ENCODE peak calls at places on chromosomes 16 and 17, in six cellular contexts. One of them, this sample, is unnamed.

GRCh38 chr17:31431795-31432658 is 40.6 kb downstream of the RAB11FIP4 start:
- DNase-seq in HepG2: peak
- DNase-seq in A549: no peak
- DNase-seq in K562: no peak
- DNase-seq in SK-N-SH: no peak
- DNase-seq in H1: no peak
- DNase-seq in this sample: no peak

GRCh38 chr17:70968302-70968701 is 799.0 kb downstream of the KCNJ2 start:
- DNase-seq in HepG2: no peak
- DNase-seq in A549: no peak
- DNase-seq in K562: no peak
- DNase-seq in SK-N-SH: no peak
- DNase-seq in H1: no peak
- DNase-seq in this sample: no peak

GRCh38 chr16:65226077-65226476 is 104.2 kb upstream of the CDH11 start:
- DNase-seq in HepG2: no peak
- DNase-seq in A549: no peak
- DNase-seq in K562: no peak
- DNase-seq in SK-N-SH: no peak
- DNase-seq in H1: no peak
- DNase-seq in this sample: no peak

GRCh38 chr17:1197781-1198490 is 18.2 kb upstream of the ABR start:
- DNase-seq in HepG2: no peak
- DNase-seq in A549: no peak
- DNase-seq in K562: no peak
- DNase-seq in SK-N-SH: no peak
- DNase-seq in H1: no peak
- DNase-seq in this sample: peak

GRCh38 chr16:48235058-48235555 is 9.0 kb upstream of the LONP2 start:
- DNase-seq in HepG2: no peak
- DNase-seq in A549: no peak
- DNase-seq in K562: no peak
- DNase-seq in SK-N-SH: no peak
- DNase-seq in H1: no peak
- DNase-seq in this sample: no peak

GRCh38 chr17:35725917-35726608 is 5.4 kb upstream of the RASL10B start:
- DNase-seq in HepG2: no peak
- DNase-seq in A549: no peak
- DNase-seq in K562: no peak
- DNase-seq in SK-N-SH: no peak
- DNase-seq in H1: no peak
- DNase-seq in this sample: no peak

GRCh38 chr17:17147821-17148220 is 58.3 kb downstream of the PLD6 start:
- DNase-seq in HepG2: no peak
- DNase-seq in A549: no peak
- DNase-seq in K562: no peak
- DNase-seq in SK-N-SH: no peak
- DNase-seq in H1: no peak
- DNase-seq in this sample: no peak

GRCh38 chr16:50281391-50282009 is 15.1 kb downstream of the ADCY7 start:
- DNase-seq in HepG2: no peak
- DNase-seq in A549: no peak
- DNase-seq in K562: no peak
- DNase-seq in SK-N-SH: no peak
- DNase-seq in H1: no peak
- DNase-seq in this sample: no peak

GRCh38 chr17:10172241-10172741 is 26.1 kb downstream of the GAS7 start:
- DNase-seq in HepG2: no peak
- DNase-seq in A549: no peak
- DNase-seq in K562: no peak
- DNase-seq in SK-N-SH: no peak
- DNase-seq in H1: no peak
- DNase-seq in this sample: no peak

GRCh38 chr17:34728771-34729310 is 149.5 kb downstream of the TMEM132E start:
- DNase-seq in HepG2: no peak
- DNase-seq in A549: no peak
- DNase-seq in K562: no peak
- DNase-seq in SK-N-SH: no peak
- DNase-seq in H1: no peak
- DNase-seq in this sample: no peak

GRCh38 chr17:3766783-3767182 is 34.2 kb downstream of the ITGAE start:
- DNase-seq in HepG2: no peak
- DNase-seq in A549: no peak
- DNase-seq in K562: no peak
- DNase-seq in SK-N-SH: no peak
- DNase-seq in H1: no peak
- DNase-seq in this sample: no peak

GRCh38 chr17:81966343-81967243 is 5.6 kb upstream of the NOTUM start:
- DNase-seq in HepG2: peak
- DNase-seq in A549: no peak
- DNase-seq in K562: no peak
- DNase-seq in SK-N-SH: peak
- DNase-seq in H1: no peak
- DNase-seq in this sample: no peak

GRCh38 chr17:54269886-54270285 is 447.2 kb downstream of the KIF2B start:
- DNase-seq in HepG2: no peak
- DNase-seq in A549: no peak
- DNase-seq in K562: no peak
- DNase-seq in SK-N-SH: no peak
- DNase-seq in H1: no peak
- DNase-seq in this sample: no peak

GRCh38 chr17:34601431-34601830 is 22.0 kb downstream of the TMEM132E start:
- DNase-seq in HepG2: no peak
- DNase-seq in A549: no peak
- DNase-seq in K562: no peak
- DNase-seq in SK-N-SH: no peak
- DNase-seq in H1: no peak
- DNase-seq in this sample: no peak

GRCh38 chr17:15479697-15480096 is 12.3 kb upstream of the CDRT4 start:
- DNase-seq in HepG2: peak
- DNase-seq in A549: no peak
- DNase-seq in K562: no peak
- DNase-seq in SK-N-SH: no peak
- DNase-seq in H1: no peak
- DNase-seq in this sample: no peak

GRCh38 chr17:67365762-67366192 is 600 bp downstream of the PSMD12 start:
- DNase-seq in HepG2: peak
- DNase-seq in A549: no peak
- DNase-seq in K562: peak
- DNase-seq in SK-N-SH: peak
- DNase-seq in H1: no peak
- DNase-seq in this sample: no peak

GRCh38 chr17:18025596-18026407 is 13.2 kb downstream of the ATPAF2 start:
- DNase-seq in HepG2: no peak
- DNase-seq in A549: no peak
- DNase-seq in K562: no peak
- DNase-seq in SK-N-SH: no peak
- DNase-seq in H1: no peak
- DNase-seq in this sample: no peak

GRCh38 chr16:2184962-2185361 is 11.4 kb downstream of the CASKIN1 start:
- DNase-seq in HepG2: no peak
- DNase-seq in A549: no peak
- DNase-seq in K562: no peak
- DNase-seq in SK-N-SH: no peak
- DNase-seq in H1: no peak
- DNase-seq in this sample: no peak

GRCh38 chr17:63843387-63844292 is 1.2 kb upstream of the SMARCD2 start:
- DNase-seq in HepG2: no peak
- DNase-seq in A549: no peak
- DNase-seq in K562: no peak
- DNase-seq in SK-N-SH: no peak
- DNase-seq in H1: no peak
- DNase-seq in this sample: peak

GRCh38 chr17:67435122-67435521 is 58.0 kb downstream of the PITPNC1 start:
- DNase-seq in HepG2: peak
- DNase-seq in A549: no peak
- DNase-seq in K562: no peak
- DNase-seq in SK-N-SH: no peak
- DNase-seq in H1: no peak
- DNase-seq in this sample: no peak

GRCh38 chr17:67649891-67650290 is 67.8 kb upstream of the NOL11 start:
- DNase-seq in HepG2: no peak
- DNase-seq in A549: no peak
- DNase-seq in K562: no peak
- DNase-seq in SK-N-SH: no peak
- DNase-seq in H1: no peak
- DNase-seq in this sample: no peak

GRCh38 chr16:86241681-86242080 is 268.6 kb upstream of the FOXF1 start:
- DNase-seq in HepG2: no peak
- DNase-seq in A549: no peak
- DNase-seq in K562: no peak
- DNase-seq in SK-N-SH: no peak
- DNase-seq in H1: no peak
- DNase-seq in this sample: no peak

GRCh38 chr17:61586031-61586566 is 4.9 kb downstream of the NACA2 start:
- DNase-seq in HepG2: no peak
- DNase-seq in A549: no peak
- DNase-seq in K562: no peak
- DNase-seq in SK-N-SH: no peak
- DNase-seq in H1: no peak
- DNase-seq in this sample: no peak

GRCh38 chr16:65574311-65574966 is 452.6 kb upstream of the CDH11 start:
- DNase-seq in HepG2: no peak
- DNase-seq in A549: no peak
- DNase-seq in K562: no peak
- DNase-seq in SK-N-SH: no peak
- DNase-seq in H1: no peak
- DNase-seq in this sample: no peak

GRCh38 chr17:30950669-30951399 is 20.0 kb upstream of the RNF135 start:
- DNase-seq in HepG2: peak
- DNase-seq in A549: no peak
- DNase-seq in K562: no peak
- DNase-seq in SK-N-SH: peak
- DNase-seq in H1: no peak
- DNase-seq in this sample: no peak

GRCh38 chr17:37067555-37068111 is 118.9 kb downstream of the AATF start:
- DNase-seq in HepG2: peak
- DNase-seq in A549: peak
- DNase-seq in K562: no peak
- DNase-seq in SK-N-SH: peak
- DNase-seq in H1: no peak
- DNase-seq in this sample: no peak

GRCh38 chr16:86975445-86975844 is 341.7 kb downstream of the C16orf95 start:
- DNase-seq in HepG2: no peak
- DNase-seq in A549: peak
- DNase-seq in K562: peak
- DNase-seq in SK-N-SH: peak
- DNase-seq in H1: peak
- DNase-seq in this sample: no peak

GRCh38 chr16:47965439-47965838 is 190.4 kb downstream of the ABCC12 start:
- DNase-seq in HepG2: no peak
- DNase-seq in A549: no peak
- DNase-seq in K562: no peak
- DNase-seq in SK-N-SH: no peak
- DNase-seq in H1: peak
- DNase-seq in this sample: no peak

GRCh38 chr16:1712791-1713261 is 6.8 kb downstream of the MAPK8IP3 start:
- DNase-seq in HepG2: no peak
- DNase-seq in A549: no peak
- DNase-seq in K562: no peak
- DNase-seq in SK-N-SH: no peak
- DNase-seq in H1: no peak
- DNase-seq in this sample: no peak

GRCh38 chr17:39662551-39663339 is 2.4 kb upstream of the TCAP start:
- DNase-seq in HepG2: no peak
- DNase-seq in A549: no peak
- DNase-seq in K562: no peak
- DNase-seq in SK-N-SH: no peak
- DNase-seq in H1: no peak
- DNase-seq in this sample: no peak
- TF ChIP-seq CHD2 in HepG2: no peak
- TF ChIP-seq CHD2 in A549: no peak
- TF ChIP-seq CHD2 in K562: no peak
- TF ChIP-seq CHD2 in SK-N-SH: no peak
- TF ChIP-seq CHD2 in H1: no peak
- TF ChIP-seq CHD2 in this sample: no peak

DNA sequence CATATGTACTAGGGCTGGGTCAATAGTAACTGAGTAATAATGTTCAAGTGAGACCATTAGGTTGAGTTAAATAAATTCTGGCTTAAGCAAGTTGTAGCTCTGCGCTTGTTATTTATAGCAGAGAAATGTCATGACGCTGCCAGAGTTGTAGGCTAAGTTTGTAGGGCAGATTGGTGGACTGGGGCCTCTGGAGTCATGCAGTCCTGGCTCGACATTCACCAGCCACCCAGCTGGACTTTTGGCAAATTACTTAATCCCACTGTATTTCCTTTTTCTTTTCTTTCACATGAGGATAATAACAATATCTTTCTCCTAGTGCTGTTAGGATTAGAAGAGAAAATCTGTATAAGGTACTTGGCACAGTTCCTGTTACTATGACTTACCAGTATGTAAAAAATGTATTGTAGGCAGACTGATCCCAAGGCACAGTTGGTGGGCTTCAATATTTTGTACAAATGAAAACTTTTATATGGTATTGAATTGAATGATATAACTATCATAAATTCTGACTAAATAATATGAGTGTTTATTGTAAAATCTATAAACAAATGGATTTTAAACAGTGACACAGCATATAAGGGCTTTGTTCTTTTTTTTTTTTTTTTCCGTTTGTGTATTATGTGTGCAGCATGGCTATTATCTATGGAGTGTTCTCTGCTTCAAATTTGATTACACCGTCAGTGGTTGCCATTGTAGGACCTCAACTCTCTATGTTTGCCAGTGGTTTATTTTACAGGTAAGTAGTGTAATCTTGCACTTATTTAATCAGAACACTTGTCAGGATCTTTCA is 2.6 kb downstream of the MFSD11 start:
- DNase-seq in HepG2: no peak
- DNase-seq in A549: no peak
- DNase-seq in K562: no peak
- DNase-seq in SK-N-SH: no peak
- DNase-seq in H1: no peak
- DNase-seq in this sample: no peak
- TF ChIP-seq CHD2 in HepG2: no peak
- TF ChIP-seq CHD2 in A549: no peak
- TF ChIP-seq CHD2 in K562: no peak
- TF ChIP-seq CHD2 in SK-N-SH: no peak
- TF ChIP-seq CHD2 in H1: no peak
- TF ChIP-seq CHD2 in this sample: no peak

GRCh38 chr17:13776027-13776551 is 174.4 kb upstream of the HS3ST3A1 start:
- DNase-seq in HepG2: no peak
- DNase-seq in A549: no peak
- DNase-seq in K562: no peak
- DNase-seq in SK-N-SH: peak
- DNase-seq in H1: no peak
- DNase-seq in this sample: no peak
- TF ChIP-seq CHD2 in HepG2: no peak
- TF ChIP-seq CHD2 in A549: no peak
- TF ChIP-seq CHD2 in K562: no peak
- TF ChIP-seq CHD2 in SK-N-SH: no peak
- TF ChIP-seq CHD2 in H1: no peak
- TF ChIP-seq CHD2 in this sample: no peak

DNA sequence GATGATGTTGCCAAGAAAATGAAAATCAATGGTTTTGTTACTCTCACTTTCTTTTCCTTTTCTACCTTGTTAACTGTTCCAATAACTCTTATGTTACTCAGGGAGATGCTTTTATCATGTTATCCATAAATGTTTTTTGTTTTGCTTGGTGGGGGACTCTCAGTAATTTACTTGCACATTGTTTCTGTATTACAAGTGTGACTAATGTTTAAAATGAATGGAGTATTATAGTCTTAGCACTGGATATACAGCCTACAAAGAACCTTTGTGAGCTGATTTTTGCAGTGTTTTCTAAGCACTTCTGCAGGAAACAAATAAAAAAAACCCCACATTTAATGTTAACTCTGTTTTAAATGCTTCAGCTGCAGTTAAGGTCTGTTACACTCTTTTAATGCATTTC is 12.1 kb downstream of the VMP1 start:
- DNase-seq in HepG2: no peak
- DNase-seq in A549: no peak
- DNase-seq in K562: no peak
- DNase-seq in SK-N-SH: no peak
- DNase-seq in H1: no peak
- DNase-seq in this sample: no peak
- TF ChIP-seq CHD2 in HepG2: no peak
- TF ChIP-seq CHD2 in A549: no peak
- TF ChIP-seq CHD2 in K562: no peak
- TF ChIP-seq CHD2 in SK-N-SH: no peak
- TF ChIP-seq CHD2 in H1: no peak
- TF ChIP-seq CHD2 in this sample: no peak

This sample was measured in GM12878.